ENCODE peak calls at places on chromosomes 1 and 21, in ten cellular contexts. One of them, this sample, is unnamed.

GRCh38 chr1:209866201-209866600 is 38.4 kb downstream of the UTP25 start:
- DNase-seq in stomach: no peak
- DNase-seq in ovary: no peak
- DNase-seq in adrenal gland: no peak
- DNase-seq in pancreas: no peak
- DNase-seq in endodermal cell: no peak
- DNase-seq in left ventricle myocardium inferior: no peak
- DNase-seq in brain microvascular endothelial cell: no peak
- DNase-seq in psoas muscle: no peak
- DNase-seq in SK-N-SH: no peak
- DNase-seq in this sample: no peak

GRCh38 chr1:236455242-236455641 is 61.2 kb downstream of the EDARADD start:
- DNase-seq in brain microvascular endothelial cell: no peak
- DNase-seq in left ventricle myocardium inferior: no peak
- DNase-seq in pancreas: no peak
- DNase-seq in psoas muscle: no peak
- DNase-seq in ovary: no peak
- DNase-seq in SK-N-SH: no peak
- DNase-seq in endodermal cell: no peak
- DNase-seq in adrenal gland: no peak
- DNase-seq in stomach: no peak
- DNase-seq in this sample: no peak

GRCh38 chr1:36567601-36568341 is 85.1 kb upstream of the CSF3R start:
- DNase-seq in SK-N-SH: peak; percentile 59
- DNase-seq in ovary: no peak
- DNase-seq in adrenal gland: no peak
- DNase-seq in psoas muscle: no peak
- DNase-seq in endodermal cell: peak; percentile 35
- DNase-seq in left ventricle myocardium inferior: no peak
- DNase-seq in pancreas: no peak
- DNase-seq in brain microvascular endothelial cell: no peak
- DNase-seq in stomach: no peak
- DNase-seq in this sample: no peak

GRCh38 chr1:243316366-243316989 is 60.6 kb downstream of the SDCCAG8 start:
- DNase-seq in pancreas: no peak
- DNase-seq in adrenal gland: no peak
- DNase-seq in brain microvascular endothelial cell: no peak
- DNase-seq in SK-N-SH: no peak
- DNase-seq in psoas muscle: no peak
- DNase-seq in ovary: no peak
- DNase-seq in endodermal cell: peak; percentile 60
- DNase-seq in left ventricle myocardium inferior: no peak
- DNase-seq in stomach: no peak
- DNase-seq in this sample: no peak

GRCh38 chr1:232630047-232630893 is at the start of gene SIPA1L2:
- DNase-seq in stomach: peak; percentile 95
- DNase-seq in SK-N-SH: peak; percentile 100
- DNase-seq in pancreas: peak; percentile 96
- DNase-seq in brain microvascular endothelial cell: peak; percentile 71
- DNase-seq in left ventricle myocardium inferior: peak; percentile 95
- DNase-seq in endodermal cell: peak; percentile 98
- DNase-seq in ovary: peak; percentile 96
- DNase-seq in adrenal gland: peak; percentile 95
- DNase-seq in psoas muscle: peak; percentile 97
- DNase-seq in this sample: peak; percentile 100

GRCh38 chr1:35524106-35524505 is 33.1 kb downstream of the KIAA0319L start:
- DNase-seq in adrenal gland: no peak
- DNase-seq in endodermal cell: no peak
- DNase-seq in SK-N-SH: no peak
- DNase-seq in psoas muscle: no peak
- DNase-seq in stomach: no peak
- DNase-seq in left ventricle myocardium inferior: no peak
- DNase-seq in pancreas: no peak
- DNase-seq in ovary: no peak
- DNase-seq in brain microvascular endothelial cell: no peak
- DNase-seq in this sample: no peak

GRCh38 chr1:184237588-184237987 is 149.2 kb upstream of the C1orf21 start:
- DNase-seq in left ventricle myocardium inferior: no peak
- DNase-seq in pancreas: no peak
- DNase-seq in psoas muscle: no peak
- DNase-seq in ovary: no peak
- DNase-seq in adrenal gland: no peak
- DNase-seq in stomach: no peak
- DNase-seq in brain microvascular endothelial cell: no peak
- DNase-seq in endodermal cell: no peak
- DNase-seq in SK-N-SH: no peak
- DNase-seq in this sample: no peak

GRCh38 chr1:20416706-20417105 is 69.3 kb downstream of the CAMK2N1 start:
- DNase-seq in brain microvascular endothelial cell: no peak
- DNase-seq in SK-N-SH: no peak
- DNase-seq in stomach: no peak
- DNase-seq in endodermal cell: peak; percentile 15
- DNase-seq in left ventricle myocardium inferior: no peak
- DNase-seq in adrenal gland: no peak
- DNase-seq in pancreas: no peak
- DNase-seq in ovary: no peak
- DNase-seq in psoas muscle: no peak
- DNase-seq in this sample: no peak

GRCh38 chr1:16181887-16182719 is 26.2 kb upstream of the EPHA2 start:
- DNase-seq in adrenal gland: peak; percentile 89
- DNase-seq in SK-N-SH: no peak
- DNase-seq in ovary: peak; percentile 90
- DNase-seq in psoas muscle: peak; percentile 90
- DNase-seq in endodermal cell: peak; percentile 96
- DNase-seq in stomach: peak; percentile 86
- DNase-seq in pancreas: peak; percentile 57
- DNase-seq in brain microvascular endothelial cell: peak; percentile 93
- DNase-seq in left ventricle myocardium inferior: peak; percentile 84
- DNase-seq in this sample: peak; percentile 97

GRCh38 chr1:9319208-9319788 is 26.6 kb downstream of the SPSB1 start:
- DNase-seq in stomach: no peak
- DNase-seq in left ventricle myocardium inferior: no peak
- DNase-seq in pancreas: peak; percentile 23
- DNase-seq in SK-N-SH: no peak
- DNase-seq in ovary: no peak
- DNase-seq in brain microvascular endothelial cell: no peak
- DNase-seq in endodermal cell: no peak
- DNase-seq in adrenal gland: no peak
- DNase-seq in psoas muscle: no peak
- DNase-seq in this sample: peak; percentile 57

GRCh38 chr1:25232866-25233784 is 823 bp upstream of the SYF2 start:
- DNase-seq in adrenal gland: peak; percentile 95
- DNase-seq in psoas muscle: peak; percentile 89
- DNase-seq in pancreas: peak; percentile 42
- DNase-seq in stomach: peak; percentile 68
- DNase-seq in brain microvascular endothelial cell: peak; percentile 87
- DNase-seq in endodermal cell: peak; percentile 93
- DNase-seq in left ventricle myocardium inferior: peak; percentile 70
- DNase-seq in ovary: peak; percentile 57
- DNase-seq in SK-N-SH: peak; percentile 81
- DNase-seq in this sample: peak; percentile 94

GRCh38 chr1:42851960-42852607 is 5.7 kb downstream of the ZNF691 start:
- DNase-seq in ovary: no peak
- DNase-seq in adrenal gland: no peak
- DNase-seq in left ventricle myocardium inferior: no peak
- DNase-seq in psoas muscle: no peak
- DNase-seq in pancreas: no peak
- DNase-seq in endodermal cell: no peak
- DNase-seq in brain microvascular endothelial cell: no peak
- DNase-seq in SK-N-SH: no peak
- DNase-seq in stomach: no peak
- DNase-seq in this sample: no peak

GRCh38 chr1:1046767-1047166 is 26.8 kb downstream of the AGRN start:
- DNase-seq in left ventricle myocardium inferior: no peak
- DNase-seq in ovary: no peak
- DNase-seq in adrenal gland: no peak
- DNase-seq in psoas muscle: no peak
- DNase-seq in SK-N-SH: no peak
- DNase-seq in pancreas: no peak
- DNase-seq in endodermal cell: no peak
- DNase-seq in brain microvascular endothelial cell: no peak
- DNase-seq in stomach: no peak
- DNase-seq in this sample: no peak
- H3K36me3 ChIP-seq in left ventricle myocardium inferior: peaks cover 48% of the 10 kb centered on the region
- H3K36me3 ChIP-seq in ovary: no peaks in the 10 kb centered on the region
- H3K36me3 ChIP-seq in adrenal gland: no peaks in the 10 kb centered on the region
- H3K36me3 ChIP-seq in psoas muscle: no peaks in the 10 kb centered on the region
- H3K36me3 ChIP-seq in SK-N-SH: no peaks in the 10 kb centered on the region
- H3K36me3 ChIP-seq in pancreas: peaks cover 27% of the 10 kb centered on the region
- H3K36me3 ChIP-seq in endodermal cell: peaks cover 32% of the 10 kb centered on the region
- H3K36me3 ChIP-seq in brain microvascular endothelial cell: peaks cover 69% of the 10 kb centered on the region
- H3K36me3 ChIP-seq in stomach: peaks cover 85% of the 10 kb centered on the region
- H3K36me3 ChIP-seq in this sample: no peaks in the 10 kb centered on the region

GRCh38 chr1:83887483-83887882 is 111.4 kb downstream of the TTLL7 start:
- DNase-seq in ovary: no peak
- DNase-seq in left ventricle myocardium inferior: no peak
- DNase-seq in SK-N-SH: no peak
- DNase-seq in adrenal gland: no peak
- DNase-seq in brain microvascular endothelial cell: no peak
- DNase-seq in stomach: no peak
- DNase-seq in pancreas: no peak
- DNase-seq in psoas muscle: no peak
- DNase-seq in endodermal cell: no peak
- DNase-seq in this sample: no peak

GRCh38 chr1:83883979-83884378 is 115.0 kb downstream of the TTLL7 start:
- DNase-seq in stomach: no peak
- DNase-seq in pancreas: no peak
- DNase-seq in left ventricle myocardium inferior: no peak
- DNase-seq in ovary: no peak
- DNase-seq in adrenal gland: no peak
- DNase-seq in SK-N-SH: no peak
- DNase-seq in brain microvascular endothelial cell: no peak
- DNase-seq in psoas muscle: no peak
- DNase-seq in endodermal cell: no peak
- DNase-seq in this sample: no peak

GRCh38 chr1:83882906-83883305 is 116.0 kb downstream of the TTLL7 start:
- DNase-seq in adrenal gland: no peak
- DNase-seq in left ventricle myocardium inferior: no peak
- DNase-seq in SK-N-SH: no peak
- DNase-seq in stomach: no peak
- DNase-seq in pancreas: no peak
- DNase-seq in ovary: no peak
- DNase-seq in psoas muscle: no peak
- DNase-seq in endodermal cell: peak; percentile 54
- DNase-seq in brain microvascular endothelial cell: peak; percentile 83
- DNase-seq in this sample: no peak
- TF ChIP-seq CTCF in adrenal gland: peak; percentile 18
- TF ChIP-seq CTCF in left ventricle myocardium inferior: peak; percentile 9
- TF ChIP-seq CTCF in SK-N-SH: no peak
- TF ChIP-seq CTCF in stomach: no peak
- TF ChIP-seq CTCF in pancreas: no peak
- TF ChIP-seq CTCF in ovary: no peak
- TF ChIP-seq CTCF in psoas muscle: no peak
- TF ChIP-seq CTCF in endodermal cell: peak; percentile 52
- TF ChIP-seq CTCF in brain microvascular endothelial cell: peak; percentile 54
- TF ChIP-seq CTCF in this sample: peak; percentile 59

GRCh38 chr21:34274001-34274400 is 89.8 kb upstream of the KCNE2 start:
- DNase-seq in ovary: no peak
- DNase-seq in psoas muscle: no peak
- DNase-seq in brain microvascular endothelial cell: peak; percentile 30
- DNase-seq in stomach: no peak
- DNase-seq in SK-N-SH: no peak
- DNase-seq in left ventricle myocardium inferior: no peak
- DNase-seq in pancreas: no peak
- DNase-seq in endodermal cell: no peak
- DNase-seq in adrenal gland: no peak
- DNase-seq in this sample: peak; percentile 67

GRCh38 chr21:34279285-34279684 is 84.5 kb upstream of the KCNE2 start:
- DNase-seq in adrenal gland: no peak
- DNase-seq in left ventricle myocardium inferior: no peak
- DNase-seq in psoas muscle: no peak
- DNase-seq in brain microvascular endothelial cell: no peak
- DNase-seq in SK-N-SH: no peak
- DNase-seq in pancreas: no peak
- DNase-seq in ovary: no peak
- DNase-seq in stomach: no peak
- DNase-seq in endodermal cell: no peak
- DNase-seq in this sample: no peak

GRCh38 chr21:34278451-34278850 is 85.4 kb upstream of the KCNE2 start:
- DNase-seq in stomach: no peak
- DNase-seq in left ventricle myocardium inferior: no peak
- DNase-seq in pancreas: no peak
- DNase-seq in adrenal gland: no peak
- DNase-seq in ovary: no peak
- DNase-seq in psoas muscle: no peak
- DNase-seq in SK-N-SH: no peak
- DNase-seq in endodermal cell: no peak
- DNase-seq in brain microvascular endothelial cell: no peak
- DNase-seq in this sample: no peak

GRCh38 chr21:34279883-34280282 is 83.9 kb upstream of the KCNE2 start:
- DNase-seq in brain microvascular endothelial cell: no peak
- DNase-seq in left ventricle myocardium inferior: no peak
- DNase-seq in adrenal gland: no peak
- DNase-seq in ovary: no peak
- DNase-seq in psoas muscle: no peak
- DNase-seq in pancreas: no peak
- DNase-seq in stomach: no peak
- DNase-seq in endodermal cell: no peak
- DNase-seq in SK-N-SH: no peak
- DNase-seq in this sample: no peak

GRCh38 chr21:34276711-34277425 is 86.9 kb upstream of the KCNE2 start:
- DNase-seq in SK-N-SH: no peak
- DNase-seq in psoas muscle: no peak
- DNase-seq in pancreas: no peak
- DNase-seq in brain microvascular endothelial cell: no peak
- DNase-seq in left ventricle myocardium inferior: no peak
- DNase-seq in stomach: no peak
- DNase-seq in endodermal cell: no peak
- DNase-seq in ovary: no peak
- DNase-seq in adrenal gland: no peak
- DNase-seq in this sample: no peak
- H3K27ac ChIP-seq in SK-N-SH: no peak overlapping the region
- H3K27ac ChIP-seq in psoas muscle: no peak overlapping the region
- H3K27ac ChIP-seq in pancreas: no peak overlapping the region
- H3K27ac ChIP-seq in brain microvascular endothelial cell: no peak overlapping the region
- H3K27ac ChIP-seq in left ventricle myocardium inferior: no peak overlapping the region
- H3K27ac ChIP-seq in stomach: no peak overlapping the region
- H3K27ac ChIP-seq in endodermal cell: no peak overlapping the region
- H3K27ac ChIP-seq in ovary: no peak overlapping the region
- H3K27ac ChIP-seq in adrenal gland: no peak overlapping the region
- H3K27ac ChIP-seq in this sample: no peak overlapping the region

DNA sequence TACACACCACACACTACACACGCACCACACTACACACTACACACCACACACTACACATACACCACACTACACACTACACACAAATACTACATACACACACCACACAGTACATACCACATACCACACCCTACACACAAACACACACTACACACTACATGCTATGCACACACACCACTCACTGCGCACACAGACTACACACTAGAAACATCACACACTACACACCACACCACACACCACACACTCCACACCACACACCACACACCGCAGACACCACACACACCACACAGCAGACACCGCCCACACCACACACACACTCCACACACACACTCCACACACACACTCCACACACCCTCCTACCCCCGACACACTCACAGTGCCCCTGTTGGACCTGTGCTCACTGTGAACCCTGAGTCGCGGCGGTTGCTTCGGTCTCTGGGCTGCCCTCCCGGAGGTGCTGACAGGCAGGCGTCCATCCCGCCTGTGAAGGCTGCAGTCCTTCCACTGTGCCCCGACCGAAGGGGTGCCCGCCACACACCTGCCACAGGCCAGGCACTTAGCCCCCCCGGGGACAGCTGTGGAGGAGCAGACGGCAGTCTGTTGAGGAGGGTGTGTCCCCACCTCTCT is 21.4 kb downstream of the TFF3 start:
- DNase-seq in brain microvascular endothelial cell: no peak
- DNase-seq in pancreas: no peak
- DNase-seq in SK-N-SH: no peak
- DNase-seq in adrenal gland: no peak
- DNase-seq in endodermal cell: no peak
- DNase-seq in ovary: no peak
- DNase-seq in left ventricle myocardium inferior: no peak
- DNase-seq in psoas muscle: no peak
- DNase-seq in stomach: no peak
- DNase-seq in this sample: no peak
- H3K36me3 ChIP-seq in brain microvascular endothelial cell: no peaks in the 10 kb centered on the region
- H3K36me3 ChIP-seq in pancreas: no peaks in the 10 kb centered on the region
- H3K36me3 ChIP-seq in SK-N-SH: no peaks in the 10 kb centered on the region
- H3K36me3 ChIP-seq in adrenal gland: no peaks in the 10 kb centered on the region
- H3K36me3 ChIP-seq in endodermal cell: no peaks in the 10 kb centered on the region
- H3K36me3 ChIP-seq in ovary: no peaks in the 10 kb centered on the region
- H3K36me3 ChIP-seq in left ventricle myocardium inferior: peaks cover 62% of the 10 kb centered on the region
- H3K36me3 ChIP-seq in psoas muscle: no peaks in the 10 kb centered on the region
- H3K36me3 ChIP-seq in stomach: peaks cover 87% of the 10 kb centered on the region
- H3K36me3 ChIP-seq in this sample: no peaks in the 10 kb centered on the region

This sample was measured in osteoblast.